ENCODE peak calls at places on chromosomes 1 and 21, in six cellular contexts. One of them, this sample, is unnamed.

GRCh38 chr1:4585216-4585615 is 69.2 kb upstream of the AJAP1 start:
- DNase-seq in natural killer cell: peak
- DNase-seq in NCI-H1092 treated with DMSO at 0.1 percent for 48 hours: no peak
- DNase-seq in mucosa of descending colon: no peak
- DNase-seq in GM12864: no peak
- DNase-seq in lung: no peak
- DNase-seq in this sample: no peak

GRCh38 chr1:17825273-17826164 is 70.4 kb downstream of the ACTL8 start:
- DNase-seq in natural killer cell: no peak
- DNase-seq in NCI-H1092 treated with DMSO at 0.1 percent for 48 hours: no peak
- DNase-seq in mucosa of descending colon: no peak
- DNase-seq in GM12864: no peak
- DNase-seq in lung: no peak
- DNase-seq in this sample: peak

GRCh38 chr21:32920474-32920873 is 105.3 kb upstream of the OLIG2 start:
- DNase-seq in natural killer cell: no peak
- DNase-seq in NCI-H1092 treated with DMSO at 0.1 percent for 48 hours: no peak
- DNase-seq in mucosa of descending colon: no peak
- DNase-seq in GM12864: no peak
- DNase-seq in lung: no peak
- DNase-seq in this sample: peak

GRCh38 chr1:236287757-236288619 is 6.2 kb upstream of the ERO1B start:
- DNase-seq in natural killer cell: no peak
- DNase-seq in NCI-H1092 treated with DMSO at 0.1 percent for 48 hours: peak
- DNase-seq in mucosa of descending colon: no peak
- DNase-seq in GM12864: no peak
- DNase-seq in lung: no peak
- DNase-seq in this sample: no peak

GRCh38 chr1:233082778-233083550 is 132.6 kb downstream of the NTPCR start:
- DNase-seq in natural killer cell: no peak
- DNase-seq in NCI-H1092 treated with DMSO at 0.1 percent for 48 hours: no peak
- DNase-seq in mucosa of descending colon: no peak
- DNase-seq in GM12864: peak
- DNase-seq in lung: no peak
- DNase-seq in this sample: no peak

GRCh38 chr1:230422221-230422981 is 3.7 kb downstream of the PGBD5 start:
- DNase-seq in natural killer cell: no peak
- DNase-seq in NCI-H1092 treated with DMSO at 0.1 percent for 48 hours: peak
- DNase-seq in mucosa of descending colon: no peak
- DNase-seq in GM12864: no peak
- DNase-seq in lung: no peak
- DNase-seq in this sample: peak

GRCh38 chr1:55010887-55011217 is 12.1 kb downstream of the BSND start:
- DNase-seq in natural killer cell: no peak
- DNase-seq in NCI-H1092 treated with DMSO at 0.1 percent for 48 hours: no peak
- DNase-seq in mucosa of descending colon: no peak
- DNase-seq in GM12864: no peak
- DNase-seq in lung: no peak
- DNase-seq in this sample: no peak

GRCh38 chr21:45293214-45293725 is 5.6 kb upstream of the POFUT2 start:
- DNase-seq in natural killer cell: no peak
- DNase-seq in NCI-H1092 treated with DMSO at 0.1 percent for 48 hours: no peak
- DNase-seq in mucosa of descending colon: no peak
- DNase-seq in GM12864: no peak
- DNase-seq in lung: peak
- DNase-seq in this sample: no peak

GRCh38 chr21:44428281-44428942 is 26.9 kb upstream of the LRRC3 start:
- DNase-seq in natural killer cell: peak
- DNase-seq in NCI-H1092 treated with DMSO at 0.1 percent for 48 hours: no peak
- DNase-seq in mucosa of descending colon: peak
- DNase-seq in GM12864: peak
- DNase-seq in lung: no peak
- DNase-seq in this sample: no peak

GRCh38 chr1:198959032-198959431 is 320.2 kb downstream of the PTPRC start:
- DNase-seq in natural killer cell: no peak
- DNase-seq in NCI-H1092 treated with DMSO at 0.1 percent for 48 hours: no peak
- DNase-seq in mucosa of descending colon: no peak
- DNase-seq in GM12864: no peak
- DNase-seq in lung: no peak
- DNase-seq in this sample: no peak

GRCh38 chr1:202834771-202835547 is 24.2 kb downstream of the PCAT6 start:
- DNase-seq in natural killer cell: no peak
- DNase-seq in NCI-H1092 treated with DMSO at 0.1 percent for 48 hours: no peak
- DNase-seq in mucosa of descending colon: no peak
- DNase-seq in GM12864: no peak
- DNase-seq in lung: no peak
- DNase-seq in this sample: no peak

GRCh38 chr1:163046071-163046470 is 23.1 kb upstream of the RGS4 start:
- DNase-seq in natural killer cell: no peak
- DNase-seq in NCI-H1092 treated with DMSO at 0.1 percent for 48 hours: no peak
- DNase-seq in mucosa of descending colon: no peak
- DNase-seq in GM12864: no peak
- DNase-seq in lung: no peak
- DNase-seq in this sample: no peak

GRCh38 chr1:19664453-19665043 is at the start of gene HTR6:
- DNase-seq in natural killer cell: no peak
- DNase-seq in NCI-H1092 treated with DMSO at 0.1 percent for 48 hours: no peak
- DNase-seq in mucosa of descending colon: no peak
- DNase-seq in GM12864: no peak
- DNase-seq in lung: no peak
- DNase-seq in this sample: no peak

GRCh38 chr1:95080446-95080845 is 7.7 kb upstream of the ALG14 start:
- DNase-seq in natural killer cell: no peak
- DNase-seq in NCI-H1092 treated with DMSO at 0.1 percent for 48 hours: no peak
- DNase-seq in mucosa of descending colon: no peak
- DNase-seq in GM12864: no peak
- DNase-seq in lung: no peak
- DNase-seq in this sample: no peak

GRCh38 chr1:30879940-30880339 is 28.6 kb downstream of the SDC3 start:
- DNase-seq in natural killer cell: no peak
- DNase-seq in NCI-H1092 treated with DMSO at 0.1 percent for 48 hours: peak
- DNase-seq in mucosa of descending colon: no peak
- DNase-seq in GM12864: no peak
- DNase-seq in lung: no peak
- DNase-seq in this sample: no peak

GRCh38 chr1:86865973-86866637 is 47.8 kb downstream of the SELENOF start:
- DNase-seq in natural killer cell: no peak
- DNase-seq in NCI-H1092 treated with DMSO at 0.1 percent for 48 hours: no peak
- DNase-seq in mucosa of descending colon: no peak
- DNase-seq in GM12864: no peak
- DNase-seq in lung: no peak
- DNase-seq in this sample: no peak

GRCh38 chr1:234326493-234327366 is 46.5 kb upstream of the COA6 start:
- DNase-seq in natural killer cell: peak
- DNase-seq in NCI-H1092 treated with DMSO at 0.1 percent for 48 hours: peak
- DNase-seq in mucosa of descending colon: no peak
- DNase-seq in GM12864: no peak
- DNase-seq in lung: peak
- DNase-seq in this sample: no peak

GRCh38 chr1:9229549-9229948 is 5.0 kb upstream of the H6PD start:
- DNase-seq in natural killer cell: no peak
- DNase-seq in NCI-H1092 treated with DMSO at 0.1 percent for 48 hours: no peak
- DNase-seq in mucosa of descending colon: no peak
- DNase-seq in GM12864: no peak
- DNase-seq in lung: no peak
- DNase-seq in this sample: no peak

GRCh38 chr1:204828352-204828850 is 42.3 kb upstream of the NFASC start:
- DNase-seq in natural killer cell: peak
- DNase-seq in NCI-H1092 treated with DMSO at 0.1 percent for 48 hours: peak
- DNase-seq in mucosa of descending colon: peak
- DNase-seq in GM12864: no peak
- DNase-seq in lung: no peak
- DNase-seq in this sample: no peak

GRCh38 chr1:215146252-215146975 is 63.9 kb downstream of the KCNK2 start:
- DNase-seq in natural killer cell: no peak
- DNase-seq in NCI-H1092 treated with DMSO at 0.1 percent for 48 hours: peak
- DNase-seq in mucosa of descending colon: no peak
- DNase-seq in GM12864: no peak
- DNase-seq in lung: no peak
- DNase-seq in this sample: no peak

GRCh38 chr1:182890927-182891610 is 51.9 kb downstream of the DHX9 start:
- DNase-seq in natural killer cell: no peak
- DNase-seq in NCI-H1092 treated with DMSO at 0.1 percent for 48 hours: peak
- DNase-seq in mucosa of descending colon: no peak
- DNase-seq in GM12864: no peak
- DNase-seq in lung: peak
- DNase-seq in this sample: no peak

GRCh38 chr1:115184951-115185331 is 95.6 kb upstream of the TSPAN2 start:
- DNase-seq in natural killer cell: no peak
- DNase-seq in NCI-H1092 treated with DMSO at 0.1 percent for 48 hours: no peak
- DNase-seq in mucosa of descending colon: no peak
- DNase-seq in GM12864: no peak
- DNase-seq in lung: no peak
- DNase-seq in this sample: no peak

GRCh38 chr21:17612023-17612564 is 607 bp downstream of the BTG3 start:
- DNase-seq in natural killer cell: peak
- DNase-seq in NCI-H1092 treated with DMSO at 0.1 percent for 48 hours: peak
- DNase-seq in mucosa of descending colon: peak
- DNase-seq in GM12864: no peak
- DNase-seq in lung: peak
- DNase-seq in this sample: no peak

GRCh38 chr1:8314346-8315280 is 3.3 kb upstream of the SLC45A1 start:
- DNase-seq in natural killer cell: peak
- DNase-seq in NCI-H1092 treated with DMSO at 0.1 percent for 48 hours: peak
- DNase-seq in mucosa of descending colon: peak
- DNase-seq in GM12864: peak
- DNase-seq in lung: peak
- DNase-seq in this sample: no peak

GRCh38 chr21:44093761-44094160 is 13.4 kb upstream of the PWP2 start:
- DNase-seq in natural killer cell: no peak
- DNase-seq in NCI-H1092 treated with DMSO at 0.1 percent for 48 hours: no peak
- DNase-seq in mucosa of descending colon: peak
- DNase-seq in GM12864: no peak
- DNase-seq in lung: peak
- DNase-seq in this sample: no peak

GRCh38 chr1:25054526-25054925 is 124.5 kb upstream of the RUNX3 start:
- DNase-seq in natural killer cell: peak
- DNase-seq in NCI-H1092 treated with DMSO at 0.1 percent for 48 hours: no peak
- DNase-seq in mucosa of descending colon: peak
- DNase-seq in GM12864: no peak
- DNase-seq in lung: no peak
- DNase-seq in this sample: no peak

GRCh38 chr1:53448241-53448841 is 10.9 kb upstream of the DMRTB1 start:
- DNase-seq in natural killer cell: no peak
- DNase-seq in NCI-H1092 treated with DMSO at 0.1 percent for 48 hours: no peak
- DNase-seq in mucosa of descending colon: no peak
- DNase-seq in GM12864: no peak
- DNase-seq in lung: no peak
- DNase-seq in this sample: no peak

GRCh38 chr1:150572918-150573647 is 6.3 kb downstream of the MCL1 start:
- DNase-seq in natural killer cell: no peak
- DNase-seq in NCI-H1092 treated with DMSO at 0.1 percent for 48 hours: no peak
- DNase-seq in mucosa of descending colon: no peak
- DNase-seq in GM12864: no peak
- DNase-seq in lung: no peak
- DNase-seq in this sample: no peak

GRCh38 chr1:110234691-110235090 is 24.6 kb downstream of the KCNC4 start:
- DNase-seq in natural killer cell: no peak
- DNase-seq in NCI-H1092 treated with DMSO at 0.1 percent for 48 hours: no peak
- DNase-seq in mucosa of descending colon: no peak
- DNase-seq in GM12864: no peak
- DNase-seq in lung: no peak
- DNase-seq in this sample: no peak

GRCh38 chr1:202154766-202155477 is 5.5 kb downstream of the PTPN7 start:
- DNase-seq in natural killer cell: no peak
- DNase-seq in NCI-H1092 treated with DMSO at 0.1 percent for 48 hours: peak
- DNase-seq in mucosa of descending colon: no peak
- DNase-seq in GM12864: no peak
- DNase-seq in lung: peak
- DNase-seq in this sample: no peak

GRCh38 chr1:28580706-28581530 is 11.1 kb upstream of the RAB42 start:
- DNase-seq in natural killer cell: no peak
- DNase-seq in NCI-H1092 treated with DMSO at 0.1 percent for 48 hours: peak
- DNase-seq in mucosa of descending colon: peak
- DNase-seq in GM12864: no peak
- DNase-seq in lung: peak
- DNase-seq in this sample: no peak

GRCh38 chr21:43764576-43765495 is 11.3 kb downstream of the CSTB start:
- DNase-seq in natural killer cell: no peak
- DNase-seq in NCI-H1092 treated with DMSO at 0.1 percent for 48 hours: no peak
- DNase-seq in mucosa of descending colon: no peak
- DNase-seq in GM12864: no peak
- DNase-seq in lung: no peak
- DNase-seq in this sample: no peak

GRCh38 chr1:183238071-183238470 is 52.0 kb downstream of the LAMC2 start:
- DNase-seq in natural killer cell: no peak
- DNase-seq in NCI-H1092 treated with DMSO at 0.1 percent for 48 hours: no peak
- DNase-seq in mucosa of descending colon: no peak
- DNase-seq in GM12864: no peak
- DNase-seq in lung: no peak
- DNase-seq in this sample: no peak

GRCh38 chr1:36531833-36532232 is 49.1 kb upstream of the CSF3R start:
- DNase-seq in natural killer cell: no peak
- DNase-seq in NCI-H1092 treated with DMSO at 0.1 percent for 48 hours: no peak
- DNase-seq in mucosa of descending colon: no peak
- DNase-seq in GM12864: no peak
- DNase-seq in lung: no peak
- DNase-seq in this sample: no peak

This sample was measured in vagina.